ENCODE peak calls at places on chromosomes 1 and 21, in four cellular contexts. N is CD8-positive, alpha-beta T cell; U is NT2/D1; O is effector memory CD4-positive, alpha-beta T cell. G is an unnamed sample. For H3K4me1, the result is how much of the 10 kb centered on the place peaks cover.

GRCh38 chr1:94382163-94382562 is 36.0 kb upstream of the ABCD3 start:
- DNase-seq in O (no peak), N (no peak), U (no peak), G (no peak)

GRCh38 chr21:34782666-34783365 is 114.0 kb downstream of the CLIC6 start:
- DNase-seq in O (no peak), N (no peak), U (no peak), G (no peak)

GRCh38 chr1:94654919-94655318 is 113.4 kb upstream of the F3 start:
- DNase-seq in U (no peak), O (no peak), N (no peak), G (no peak)

GRCh38 chr21:33157303-33157702 is 72.4 kb upstream of the IFNAR2 start:
- DNase-seq in O (no peak), N (no peak), U (no peak), G (no peak)

GRCh38 chr1:9689971-9690381 is 38.4 kb downstream of the PIK3CD start:
- DNase-seq in U (no peak), N (no peak), O (no peak), G (peak)

GRCh38 chr1:54337928-54338327 is 68.3 kb downstream of the SSBP3 start:
- DNase-seq in U (no peak), N (no peak), O (no peak), G (no peak)

GRCh38 chr1:3774503-3775247 is 2.1 kb downstream of the SMIM1 start:
- DNase-seq in N (no peak), U (no peak), O (no peak), G (no peak)

GRCh38 chr1:163076446-163076845 is 7.3 kb downstream of the RGS4 start:
- DNase-seq in N (no peak), U (no peak), O (no peak), G (no peak)

GRCh38 chr1:34656706-34657105 is 98.1 kb upstream of the GJB5 start:
- DNase-seq in N (no peak), O (no peak), U (no peak), G (no peak)

GRCh38 chr1:24364605-24364974 is 45.4 kb downstream of the GRHL3 start:
- DNase-seq in O (no peak), N (no peak), U (no peak), G (no peak)

GRCh38 chr1:87000460-87000859 is 86.0 kb downstream of the HS2ST1 start:
- DNase-seq in N (no peak), U (no peak), O (no peak), G (no peak)

GRCh38 chr1:5810553-5811270 is 181.5 kb downstream of the NPHP4 start:
- DNase-seq in O (no peak), N (no peak), U (no peak), G (no peak)

GRCh38 chr1:41355761-41356160 is 5.5 kb upstream of the FOXO6 start:
- DNase-seq in N (no peak), O (no peak), U (no peak), G (no peak)

GRCh38 chr1:184624626-184625025 is 130.0 kb downstream of the EDEM3 start:
- DNase-seq in O (no peak), N (no peak), U (no peak), G (no peak)

GRCh38 chr1:218201601-218202000 is 83.5 kb upstream of the RRP15 start:
- DNase-seq in U (no peak), N (no peak), O (no peak), G (no peak)

GRCh38 chr1:9542425-9542824 is 3.2 kb downstream of the SLC25A33 start:
- DNase-seq in O (no peak), N (no peak), U (no peak), G (no peak)

GRCh38 chr1:86515597-86515996 is 31.3 kb upstream of the CLCA4 start:
- DNase-seq in O (no peak), N (no peak), U (no peak), G (no peak)

GRCh38 chr1:4690951-4691675 is 36.7 kb downstream of the AJAP1 start:
- DNase-seq in N (no peak), U (no peak), O (no peak), G (no peak)

GRCh38 chr21:17988038-17988437 is 168.9 kb upstream of the C21orf91 start:
- DNase-seq in U (no peak), N (no peak), O (no peak), G (no peak)

GRCh38 chr1:86616871-86617270 is 70.0 kb downstream of the CLCA4 start:
- DNase-seq in N (no peak), O (no peak), U (no peak), G (no peak)

GRCh38 chr1:23600283-23600682 is 41.0 kb upstream of the ID3 start:
- DNase-seq in O (no peak), N (no peak), U (no peak), G (no peak)

GRCh38 chr21:32611471-32611997 is 643 bp downstream of the CFAP298 start:
- DNase-seq in O (no peak), N (peak), U (no peak), G (no peak)

GRCh38 chr1:111199329-111199728 is 1.1 kb downstream of the DENND2D start:
- DNase-seq in O (no peak), N (no peak), U (no peak), G (no peak)
- H3K4me1 ChIP-seq in O (half or more), N (half or more), U (under half), G (under half)

GRCh38 chr1:203323587-203323986 is 18.3 kb downstream of the BTG2 start:
- DNase-seq in N (no peak), U (no peak), O (no peak), G (no peak)

GRCh38 chr1:203324103-203325003 is 19.0 kb downstream of the BTG2 start:
- DNase-seq in N (peak), U (no peak), O (peak), G (peak)

GRCh38 chr1:203325418-203326091 is 20.2 kb downstream of the BTG2 start:
- DNase-seq in U (no peak), O (no peak), N (no peak), G (peak)

GRCh38 chr1:203326830-203327683 is 21.7 kb downstream of the BTG2 start:
- DNase-seq in N (peak), O (peak), U (peak), G (peak)

GRCh38 chr1:203325004-203325417 is 19.7 kb downstream of the BTG2 start:
- DNase-seq in N (peak), U (no peak), O (peak), G (no peak)
- H3K4me3 ChIP-seq in N (peak), U (no peak), O (peak), G (no peak)

GRCh38 chr1:39152923-39153322 is 51.6 kb upstream of the MACF1 start:
- DNase-seq in O (no peak), N (no peak), U (no peak), G (no peak)

GRCh38 chr1:39150779-39151178 is 53.7 kb upstream of the MACF1 start:
- DNase-seq in N (no peak), U (no peak), O (no peak), G (no peak)

GRCh38 chr1:39154553-39155361 is 49.7 kb upstream of the MACF1 start:
- DNase-seq in O (no peak), N (no peak), U (no peak), G (no peak)

GRCh38 chr1:39151267-39151666 is 53.2 kb upstream of the MACF1 start:
- DNase-seq in O (no peak), N (no peak), U (no peak), G (no peak)

DNA sequence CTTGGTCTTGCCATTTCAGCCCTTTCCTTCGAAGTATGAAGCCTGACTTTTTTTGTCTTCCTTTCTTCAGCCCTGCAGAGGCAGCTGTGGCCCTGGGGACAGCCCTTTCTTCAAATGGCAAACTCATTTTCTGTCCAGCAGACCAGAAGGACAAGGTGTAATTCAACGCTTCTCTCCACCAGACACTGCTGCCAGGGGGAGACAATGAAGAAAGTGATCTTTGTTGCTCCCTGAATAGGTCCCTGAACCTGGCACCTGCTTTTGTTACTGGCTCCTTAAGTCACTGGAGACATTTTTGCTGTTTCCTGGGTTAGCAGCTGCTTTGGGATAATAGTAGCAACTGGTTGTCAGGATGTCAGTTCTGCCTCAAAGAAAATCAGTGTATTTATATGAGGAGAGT is 50.8 kb upstream of the MACF1 start:
- DNase-seq in O (no peak), U (no peak), N (no peak), G (no peak)
- H3K4me1 ChIP-seq in O (under half), U (under half), N (under half), G (under half)

GRCh38 chr1:110927484-110928075 is 36.1 kb downstream of the LRIF1 start:
- DNase-seq in N (no peak), U (peak), O (no peak), G (no peak)
- H3K4me3 ChIP-seq in N (no peak), U (no peak), O (no peak), G (no peak)

DNA sequence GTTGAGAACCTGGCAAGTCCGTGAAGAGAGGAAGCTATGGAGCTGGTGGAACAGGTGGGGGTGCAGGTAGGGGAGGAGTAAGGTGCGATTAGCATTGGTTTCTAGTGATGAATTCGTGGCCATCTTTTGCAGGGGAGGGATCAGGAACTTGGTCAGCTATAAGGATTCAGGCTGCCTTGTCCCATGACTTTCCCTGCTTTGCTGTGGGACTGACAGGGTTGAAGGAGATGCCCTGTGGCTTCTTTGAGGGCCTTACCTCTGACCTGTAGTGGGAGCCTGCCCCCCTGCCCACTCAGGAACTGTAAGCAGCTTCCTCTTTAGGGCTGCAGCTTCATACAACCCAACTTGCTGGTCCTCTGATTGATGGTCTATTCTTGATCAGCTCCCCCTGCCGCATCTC is 84.7 kb upstream of the CD34 start:
- DNase-seq in U (no peak), O (no peak), N (no peak), G (no peak)
- H3K4me1 ChIP-seq in U (under half), O (under half), N (under half), G (under half)

G was measured in aorta.